ENCODE peak calls at places on chromosomes 3 and 15, in ten cellular contexts. One of them, this sample, is unnamed.

GRCh38 chr3:138349926-138350665 is 1.7 kb downstream of the MRAS start:
- DNase-seq in left cardiac atrium: peak
- DNase-seq in EH: peak
- DNase-seq in transverse colon: no peak
- DNase-seq in anterior cingulate cortex: no peak
- DNase-seq in nephron progenitor cell: peak
- DNase-seq in GM04503: no peak
- DNase-seq in HepG2: peak
- DNase-seq in stimulated activated CD4-positive, alpha-beta T cell treated with anti-CD3 and anti-CD28 coated beads, Interleukin-4, amount 100 ng/mL, for 4 hours: no peak
- DNase-seq in Daoy: no peak
- DNase-seq in this sample: no peak

GRCh38 chr15:97977734-97978133 is 17.2 kb downstream of the ARRDC4 start:
- DNase-seq in left cardiac atrium: no peak
- DNase-seq in EH: no peak
- DNase-seq in transverse colon: no peak
- DNase-seq in anterior cingulate cortex: no peak
- DNase-seq in nephron progenitor cell: no peak
- DNase-seq in GM04503: no peak
- DNase-seq in HepG2: no peak
- DNase-seq in stimulated activated CD4-positive, alpha-beta T cell treated with anti-CD3 and anti-CD28 coated beads, Interleukin-4, amount 100 ng/mL, for 4 hours: no peak
- DNase-seq in Daoy: no peak
- DNase-seq in this sample: no peak

GRCh38 chr15:73628976-73629854 is 4.0 kb downstream of the NPTN start:
- DNase-seq in left cardiac atrium: no peak
- DNase-seq in EH: no peak
- DNase-seq in transverse colon: no peak
- DNase-seq in anterior cingulate cortex: no peak
- DNase-seq in nephron progenitor cell: no peak
- DNase-seq in GM04503: no peak
- DNase-seq in HepG2: peak
- DNase-seq in stimulated activated CD4-positive, alpha-beta T cell treated with anti-CD3 and anti-CD28 coated beads, Interleukin-4, amount 100 ng/mL, for 4 hours: no peak
- DNase-seq in Daoy: no peak
- DNase-seq in this sample: no peak

GRCh38 chr3:195226900-195227447 is 44.0 kb downstream of the XXYLT1 start:
- DNase-seq in left cardiac atrium: no peak
- DNase-seq in EH: peak
- DNase-seq in transverse colon: no peak
- DNase-seq in anterior cingulate cortex: no peak
- DNase-seq in nephron progenitor cell: no peak
- DNase-seq in GM04503: no peak
- DNase-seq in HepG2: peak
- DNase-seq in stimulated activated CD4-positive, alpha-beta T cell treated with anti-CD3 and anti-CD28 coated beads, Interleukin-4, amount 100 ng/mL, for 4 hours: no peak
- DNase-seq in Daoy: no peak
- DNase-seq in this sample: no peak

GRCh38 chr3:45199837-45200648 is 26.0 kb downstream of the TMEM158 start:
- DNase-seq in left cardiac atrium: no peak
- DNase-seq in EH: peak
- DNase-seq in transverse colon: peak
- DNase-seq in anterior cingulate cortex: no peak
- DNase-seq in nephron progenitor cell: no peak
- DNase-seq in GM04503: peak
- DNase-seq in HepG2: peak
- DNase-seq in stimulated activated CD4-positive, alpha-beta T cell treated with anti-CD3 and anti-CD28 coated beads, Interleukin-4, amount 100 ng/mL, for 4 hours: no peak
- DNase-seq in Daoy: peak
- DNase-seq in this sample: peak

GRCh38 chr15:89515477-89515876 is 19.1 kb upstream of the RHCG start:
- DNase-seq in left cardiac atrium: no peak
- DNase-seq in EH: no peak
- DNase-seq in transverse colon: no peak
- DNase-seq in anterior cingulate cortex: no peak
- DNase-seq in nephron progenitor cell: no peak
- DNase-seq in GM04503: no peak
- DNase-seq in HepG2: no peak
- DNase-seq in stimulated activated CD4-positive, alpha-beta T cell treated with anti-CD3 and anti-CD28 coated beads, Interleukin-4, amount 100 ng/mL, for 4 hours: no peak
- DNase-seq in Daoy: no peak
- DNase-seq in this sample: no peak

GRCh38 chr3:86782860-86783259 is 208.1 kb downstream of the VGLL3 start:
- DNase-seq in left cardiac atrium: no peak
- DNase-seq in EH: no peak
- DNase-seq in transverse colon: no peak
- DNase-seq in anterior cingulate cortex: no peak
- DNase-seq in nephron progenitor cell: no peak
- DNase-seq in GM04503: no peak
- DNase-seq in HepG2: no peak
- DNase-seq in stimulated activated CD4-positive, alpha-beta T cell treated with anti-CD3 and anti-CD28 coated beads, Interleukin-4, amount 100 ng/mL, for 4 hours: no peak
- DNase-seq in Daoy: no peak
- DNase-seq in this sample: no peak

GRCh38 chr3:177811111-177811510 is 613.8 kb upstream of the TBL1XR1 start:
- DNase-seq in left cardiac atrium: no peak
- DNase-seq in EH: no peak
- DNase-seq in transverse colon: no peak
- DNase-seq in anterior cingulate cortex: no peak
- DNase-seq in nephron progenitor cell: no peak
- DNase-seq in GM04503: no peak
- DNase-seq in HepG2: no peak
- DNase-seq in stimulated activated CD4-positive, alpha-beta T cell treated with anti-CD3 and anti-CD28 coated beads, Interleukin-4, amount 100 ng/mL, for 4 hours: no peak
- DNase-seq in Daoy: no peak
- DNase-seq in this sample: no peak

GRCh38 chr3:64138046-64138445 is 87.2 kb downstream of the PRICKLE2 start:
- DNase-seq in left cardiac atrium: no peak
- DNase-seq in EH: peak
- DNase-seq in transverse colon: no peak
- DNase-seq in anterior cingulate cortex: no peak
- DNase-seq in nephron progenitor cell: no peak
- DNase-seq in GM04503: no peak
- DNase-seq in HepG2: peak
- DNase-seq in stimulated activated CD4-positive, alpha-beta T cell treated with anti-CD3 and anti-CD28 coated beads, Interleukin-4, amount 100 ng/mL, for 4 hours: no peak
- DNase-seq in Daoy: peak
- DNase-seq in this sample: no peak

GRCh38 chr15:52558196-52558595 is 10.6 kb downstream of the ARPP19 start:
- DNase-seq in left cardiac atrium: no peak
- DNase-seq in EH: peak
- DNase-seq in transverse colon: no peak
- DNase-seq in anterior cingulate cortex: no peak
- DNase-seq in nephron progenitor cell: no peak
- DNase-seq in GM04503: peak
- DNase-seq in HepG2: no peak
- DNase-seq in stimulated activated CD4-positive, alpha-beta T cell treated with anti-CD3 and anti-CD28 coated beads, Interleukin-4, amount 100 ng/mL, for 4 hours: peak
- DNase-seq in Daoy: peak
- DNase-seq in this sample: peak

GRCh38 chr3:16013563-16013962 is 160.9 kb upstream of the GALNT15 start:
- DNase-seq in left cardiac atrium: no peak
- DNase-seq in EH: peak
- DNase-seq in transverse colon: no peak
- DNase-seq in anterior cingulate cortex: no peak
- DNase-seq in nephron progenitor cell: no peak
- DNase-seq in GM04503: no peak
- DNase-seq in HepG2: no peak
- DNase-seq in stimulated activated CD4-positive, alpha-beta T cell treated with anti-CD3 and anti-CD28 coated beads, Interleukin-4, amount 100 ng/mL, for 4 hours: no peak
- DNase-seq in Daoy: no peak
- DNase-seq in this sample: no peak

GRCh38 chr3:48507256-48508061 is 3.5 kb upstream of the SHISA5 start:
- DNase-seq in left cardiac atrium: peak
- DNase-seq in EH: peak
- DNase-seq in transverse colon: peak
- DNase-seq in anterior cingulate cortex: peak
- DNase-seq in nephron progenitor cell: peak
- DNase-seq in GM04503: peak
- DNase-seq in HepG2: peak
- DNase-seq in stimulated activated CD4-positive, alpha-beta T cell treated with anti-CD3 and anti-CD28 coated beads, Interleukin-4, amount 100 ng/mL, for 4 hours: peak
- DNase-seq in Daoy: peak
- DNase-seq in this sample: peak

GRCh38 chr15:101647251-101647650 is 4.9 kb downstream of the TM2D3 start:
- DNase-seq in left cardiac atrium: no peak
- DNase-seq in EH: no peak
- DNase-seq in transverse colon: no peak
- DNase-seq in anterior cingulate cortex: no peak
- DNase-seq in nephron progenitor cell: no peak
- DNase-seq in GM04503: no peak
- DNase-seq in HepG2: no peak
- DNase-seq in stimulated activated CD4-positive, alpha-beta T cell treated with anti-CD3 and anti-CD28 coated beads, Interleukin-4, amount 100 ng/mL, for 4 hours: no peak
- DNase-seq in Daoy: no peak
- DNase-seq in this sample: no peak

GRCh38 chr3:99659032-99659431 is 20.6 kb downstream of the COL8A1 start:
- DNase-seq in left cardiac atrium: peak
- DNase-seq in EH: peak
- DNase-seq in transverse colon: no peak
- DNase-seq in anterior cingulate cortex: no peak
- DNase-seq in nephron progenitor cell: no peak
- DNase-seq in GM04503: peak
- DNase-seq in HepG2: no peak
- DNase-seq in stimulated activated CD4-positive, alpha-beta T cell treated with anti-CD3 and anti-CD28 coated beads, Interleukin-4, amount 100 ng/mL, for 4 hours: no peak
- DNase-seq in Daoy: peak
- DNase-seq in this sample: peak

GRCh38 chr3:162287600-162287999 is 791.0 kb downstream of the OTOL1 start:
- DNase-seq in left cardiac atrium: no peak
- DNase-seq in EH: no peak
- DNase-seq in transverse colon: no peak
- DNase-seq in anterior cingulate cortex: no peak
- DNase-seq in nephron progenitor cell: no peak
- DNase-seq in GM04503: no peak
- DNase-seq in HepG2: no peak
- DNase-seq in stimulated activated CD4-positive, alpha-beta T cell treated with anti-CD3 and anti-CD28 coated beads, Interleukin-4, amount 100 ng/mL, for 4 hours: no peak
- DNase-seq in Daoy: no peak
- DNase-seq in this sample: no peak

GRCh38 chr3:53422954-53423708 is 71.3 kb upstream of the CACNA1D start:
- DNase-seq in left cardiac atrium: no peak
- DNase-seq in EH: no peak
- DNase-seq in transverse colon: no peak
- DNase-seq in anterior cingulate cortex: no peak
- DNase-seq in nephron progenitor cell: no peak
- DNase-seq in GM04503: no peak
- DNase-seq in HepG2: peak
- DNase-seq in stimulated activated CD4-positive, alpha-beta T cell treated with anti-CD3 and anti-CD28 coated beads, Interleukin-4, amount 100 ng/mL, for 4 hours: no peak
- DNase-seq in Daoy: no peak
- DNase-seq in this sample: no peak

This sample was measured in astrocyte of the cerebellum.